ENCODE peak calls at places on chromosomes 12 and 14, in six cellular contexts. M is endothelial cell of umbilical vein, Z is heart left ventricle, X is uterus, H is stomach, F is suprapubic skin. O is an unnamed sample.

GRCh38 chr14:36504805-36505192 is 15.2 kb downstream of the NKX2-1 start:
- DNase-seq in H (no peak), X (no peak), F (no peak), Z (no peak), M (no peak), O (no peak)

GRCh38 chr12:14846042-14846587 is 2.8 kb upstream of the ART4 start:
- DNase-seq in F (no peak), M (peak), X (no peak), Z (no peak), H (no peak), O (no peak)

GRCh38 chr12:76244298-76244697 is 103.9 kb downstream of the BBS10 start:
- DNase-seq in F (no peak), H (no peak), X (no peak), M (no peak), Z (no peak), O (no peak)

GRCh38 chr14:74302160-74302628 is 540 bp downstream of the ABCD4 start:
- DNase-seq in M (peak), X (no peak), F (no peak), H (no peak), Z (no peak), O (no peak)

GRCh38 chr14:73783107-73783727 is 68.4 kb upstream of the PTGR2 start:
- DNase-seq in Z (no peak), X (no peak), F (peak), H (no peak), M (no peak), O (peak)

GRCh38 chr12:4274396-4274959 is 916 bp downstream of the CCND2 start:
- DNase-seq in F (no peak), H (no peak), M (no peak), Z (no peak), X (no peak), O (no peak)

GRCh38 chr14:24171422-24172260 is at the start of gene REC8:
- DNase-seq in M (peak), X (peak), H (peak), F (peak), Z (peak), O (no peak)

GRCh38 chr14:89625208-89625987 is 208.4 kb upstream of the FOXN3 start:
- DNase-seq in H (no peak), X (peak), Z (peak), M (no peak), F (no peak), O (no peak)

GRCh38 chr12:61821381-61821780 is 438.8 kb upstream of the USP15 start:
- DNase-seq in M (no peak), X (no peak), H (no peak), Z (no peak), F (no peak), O (no peak)

GRCh38 chr12:50195832-50196231 is 28.7 kb upstream of the CERS5 start:
- DNase-seq in M (no peak), F (no peak), X (no peak), H (no peak), Z (no peak), O (no peak)

GRCh38 chr12:10174986-10175614 is 3.2 kb upstream of the OLR1 start:
- DNase-seq in Z (no peak), F (no peak), X (no peak), H (no peak), M (no peak), O (no peak)
- H3K27ac ChIP-seq in Z (no peak), F (peak), X (no peak), H (no peak), M (no peak), O (no peak)

GRCh38 chr14:88452231-88452630 is 66.8 kb downstream of the SPATA7 start:
- DNase-seq in H (no peak), M (no peak), Z (no peak), X (no peak), F (no peak), O (no peak)
- TF ChIP-seq CTCF in H (no peak), M (no peak), Z (no peak), X (no peak), F (no peak), O (no peak)

DNA sequence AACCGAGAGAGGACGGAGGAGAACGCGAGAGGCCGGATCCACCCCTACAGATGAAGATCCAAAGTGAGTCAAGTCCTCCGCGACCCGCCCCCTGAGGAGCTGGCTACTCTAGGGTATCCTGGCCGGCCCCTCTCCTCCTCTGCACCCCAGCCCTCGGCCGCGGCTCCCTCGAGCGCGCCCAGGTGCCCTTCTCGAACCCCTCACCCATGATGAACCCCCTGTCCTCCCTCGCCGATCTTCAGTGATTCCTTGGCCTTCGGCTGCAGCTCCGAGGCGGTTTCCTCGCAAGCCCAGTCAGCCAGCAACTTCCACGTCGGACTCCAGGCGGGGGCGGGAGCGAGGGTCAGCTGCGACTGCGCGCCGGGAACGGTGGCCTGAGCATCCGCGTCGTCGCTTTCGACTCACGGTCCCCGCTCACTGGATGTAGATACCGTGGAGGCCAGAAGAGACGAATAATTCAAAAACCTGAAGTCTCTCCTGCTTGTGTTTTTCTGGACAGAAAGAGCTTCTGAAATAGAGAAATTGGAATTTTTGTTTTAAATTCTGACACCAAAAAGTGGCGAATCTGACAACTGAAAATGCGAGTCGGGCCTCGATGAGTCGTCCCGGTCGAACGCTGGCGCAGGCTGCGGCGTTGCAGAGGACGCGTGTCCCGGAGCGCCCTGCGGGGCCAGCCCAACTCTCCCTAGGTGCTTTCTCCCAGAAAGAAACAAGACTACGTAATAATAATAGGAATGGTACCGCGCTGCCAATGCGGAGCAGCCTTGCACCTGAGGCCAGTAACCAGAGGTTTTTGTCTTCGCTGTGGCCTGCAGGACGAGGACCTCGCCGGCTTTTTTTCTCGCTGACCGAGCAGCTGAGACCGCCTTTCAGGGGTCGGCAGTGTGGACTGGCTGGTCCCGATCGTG is at the start of gene ARL1:
- DNase-seq in X (peak), H (peak), F (peak), Z (peak), M (peak), O (peak)
- TF ChIP-seq POLR2A in X (no peak), H (no peak), F (no peak), Z (peak), M (peak), O (peak)

GRCh38 chr12:79547735-79548347 is 142.9 kb downstream of the PAWR start:
- DNase-seq in X (no peak), Z (no peak), F (no peak), M (peak), H (no peak), O (no peak)

GRCh38 chr12:79548525-79548924 is 142.2 kb downstream of the PAWR start:
- DNase-seq in H (no peak), X (no peak), F (no peak), Z (no peak), M (no peak), O (no peak)

GRCh38 chr12:79549531-79550271 is 141.1 kb downstream of the PAWR start:
- DNase-seq in Z (no peak), H (no peak), F (no peak), M (peak), X (no peak), O (no peak)

GRCh38 chr12:79547044-79547734 is 143.6 kb downstream of the PAWR start:
- DNase-seq in Z (no peak), F (no peak), M (peak), H (no peak), X (no peak), O (no peak)

GRCh38 chr12:79546461-79547043 is 144.2 kb downstream of the PAWR start:
- DNase-seq in F (no peak), H (no peak), X (no peak), Z (no peak), M (no peak), O (no peak)
- H3K27ac ChIP-seq in F (no peak), H (peak), X (peak), Z (no peak), M (peak), O (no peak)

DNA sequence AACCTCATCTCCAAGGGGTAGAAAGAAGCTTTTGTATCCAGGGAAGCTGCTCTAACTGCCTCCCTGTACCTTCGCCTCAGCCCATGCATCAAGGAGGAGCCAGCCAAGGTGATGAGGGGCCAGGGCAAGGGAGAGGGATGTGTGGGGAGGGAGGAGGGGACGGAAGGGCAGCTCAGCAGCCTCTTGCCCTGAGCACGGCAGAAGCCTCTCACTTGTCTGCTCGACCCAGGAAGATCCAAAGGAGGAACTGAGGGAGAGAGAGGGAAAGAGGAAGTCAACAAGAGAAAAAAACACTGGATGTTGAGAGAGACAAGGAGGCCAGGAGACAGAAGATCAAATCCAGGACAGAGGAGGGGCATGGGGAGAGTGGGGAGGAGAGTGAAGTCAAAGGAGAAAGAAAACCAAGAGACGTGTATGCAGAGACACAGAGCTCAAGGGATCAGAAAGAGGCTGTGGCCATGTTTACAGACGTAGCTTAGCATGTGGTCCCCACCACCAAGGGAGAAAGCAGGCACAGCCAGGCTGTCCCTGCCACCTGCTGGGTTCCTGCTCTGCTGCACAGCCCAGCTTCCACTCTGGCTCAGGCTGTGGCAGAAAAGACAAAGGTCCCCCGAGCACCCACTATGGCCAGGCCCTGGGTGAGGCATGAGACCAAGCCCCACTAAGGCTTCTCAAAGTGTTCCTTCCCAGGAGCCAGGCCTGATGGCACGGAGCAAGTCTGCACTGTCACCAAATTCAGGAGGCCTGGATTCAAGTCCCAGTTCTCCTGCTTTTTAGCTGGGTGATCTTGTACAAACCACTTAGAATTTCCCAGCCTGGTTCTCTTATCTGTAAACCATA is 25.8 kb upstream of the COL2A1 start:
- DNase-seq in F (no peak), H (no peak), X (no peak), M (no peak), Z (no peak), O (no peak)
- TF ChIP-seq CTCF in F (no peak), H (peak), X (no peak), M (no peak), Z (no peak), O (no peak)

GRCh38 chr14:102795060-102795925 is 18.0 kb downstream of the TRAF3 start:
- DNase-seq in X (peak), Z (peak), H (peak), F (peak), M (peak), O (peak)
- TF ChIP-seq POLR2A in X (no peak), Z (no peak), H (no peak), F (no peak), M (no peak), O (no peak)

GRCh38 chr12:113268136-113268535 is 46.9 kb downstream of the TPCN1 start:
- DNase-seq in X (no peak), Z (no peak), H (no peak), M (no peak), F (no peak), O (no peak)
- H3K27ac ChIP-seq in X (no peak), Z (peak), H (no peak), M (no peak), F (no peak), O (no peak)

GRCh38 chr14:67710209-67710608 is 8.5 kb downstream of the RDH12 start:
- DNase-seq in F (no peak), M (no peak), Z (no peak), H (no peak), X (no peak), O (no peak)

GRCh38 chr14:67705211-67705610 is 3.5 kb downstream of the RDH12 start:
- DNase-seq in X (no peak), H (no peak), Z (no peak), F (no peak), M (no peak), O (no peak)

GRCh38 chr14:67704018-67704417 is 2.3 kb downstream of the RDH12 start:
- DNase-seq in X (no peak), F (no peak), Z (no peak), H (no peak), M (no peak), O (no peak)

GRCh38 chr14:67704484-67705089 is 2.9 kb downstream of the RDH12 start:
- DNase-seq in Z (no peak), X (no peak), F (no peak), M (peak), H (no peak), O (no peak)
- TF ChIP-seq CTCF in Z (peak), X (peak), F (peak), M (peak), H (peak), O (peak)

DNA sequence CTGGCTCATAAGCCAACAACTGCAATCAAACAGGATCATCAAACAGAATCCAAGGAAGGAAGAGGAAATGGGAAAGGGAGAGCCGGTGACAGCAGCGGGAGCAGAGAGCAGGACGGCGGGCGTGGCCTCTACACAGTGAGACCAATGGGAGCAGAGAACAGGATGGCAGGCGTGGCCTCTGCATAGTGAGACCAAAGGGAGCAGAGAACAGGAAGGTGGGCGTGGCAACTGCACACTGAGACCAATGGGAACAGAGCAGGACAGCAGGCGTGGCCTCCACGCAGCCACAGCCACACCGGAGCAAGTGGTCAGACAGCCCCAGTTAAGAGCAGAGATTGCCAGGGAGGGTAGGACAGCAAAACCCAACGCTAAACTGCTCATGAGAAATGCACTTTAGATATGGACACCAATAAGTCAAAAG is 16.4 kb downstream of the LRCOL1 start:
- DNase-seq in M (peak), Z (peak), H (peak), F (peak), X (peak), O (peak)
- TF ChIP-seq POLR2A in M (no peak), Z (no peak), H (no peak), F (no peak), X (no peak), O (no peak)

GRCh38 chr12:32435921-32436710 is 36.8 kb downstream of the FGD4 start:
- DNase-seq in M (peak), F (no peak), X (no peak), H (no peak), Z (no peak), O (no peak)
- H3K27ac ChIP-seq in M (peak), F (no peak), X (no peak), H (no peak), Z (no peak), O (no peak)

O was measured in right lobe of liver.